ENCODE peak calls at places on chromosomes 12 and 14, in seven cellular contexts. V is GDM1, L is NCI-H526 treated with DMSO at 0.1 percent for 48 hours, G is amygdala, E is AML-193, R is T-helper 1 cell, O is A549. D is an unnamed sample.

GRCh38 chr14:95098984-95099599 is 58.2 kb downstream of the DICER1 start:
- DNase-seq in R (peak; percentile 17), O (peak; percentile 82), L (peak; percentile 39), G (peak; percentile 42), E (peak; percentile 21), V (no peak), D (peak; percentile 23)

GRCh38 chr14:59463773-59464650 is 1.2 kb downstream of the GPR135 start:
- DNase-seq in O (no peak), L (peak; percentile 31), V (no peak), R (peak; percentile 33), E (no peak), G (no peak), D (peak; percentile 36)

GRCh38 chr14:31949709-31950108 is 127.4 kb upstream of the ARHGAP5 start:
- DNase-seq in R (no peak), V (no peak), E (no peak), L (no peak), O (peak; percentile 79), G (no peak), D (no peak)

GRCh38 chr14:64544607-64545312 is 4.2 kb downstream of the HSPA2 start:
- DNase-seq in E (no peak), V (no peak), G (no peak), O (no peak), R (no peak), L (no peak), D (no peak)

GRCh38 chr12:43381879-43382278 is 170.1 kb downstream of the ADAMTS20 start:
- DNase-seq in R (no peak), E (no peak), O (no peak), V (no peak), L (no peak), G (no peak), D (no peak)

GRCh38 chr12:123889000-123889399 is 83.6 kb downstream of the CCDC92 start:
- DNase-seq in V (no peak), E (no peak), G (no peak), L (no peak), O (no peak), R (no peak), D (no peak)

GRCh38 chr12:108526482-108527234 is 11.6 kb downstream of the FICD start:
- DNase-seq in G (no peak), E (no peak), V (no peak), O (no peak), R (no peak), L (no peak), D (no peak)

GRCh38 chr12:12502813-12503146 is 59.9 kb downstream of the DUSP16 start:
- DNase-seq in V (no peak), L (no peak), O (no peak), G (no peak), R (no peak), E (no peak), D (no peak)

GRCh38 chr12:6452908-6453630 is 1.2 kb downstream of the TAPBPL start:
- DNase-seq in O (no peak), R (peak; percentile 44), L (no peak), E (no peak), G (no peak), V (no peak), D (no peak)

GRCh38 chr14:100736269-100737180 is 9.8 kb downstream of the DLK1 start:
- DNase-seq in E (no peak), O (no peak), R (no peak), V (no peak), G (no peak), L (no peak), D (no peak)

GRCh38 chr14:69694730-69695663 is 71.9 kb upstream of the SRSF5 start:
- DNase-seq in V (no peak), L (no peak), O (no peak), R (no peak), E (no peak), G (no peak), D (no peak)

GRCh38 chr12:123038966-123039365 is 58.5 kb downstream of the ARL6IP4 start:
- DNase-seq in E (no peak), O (no peak), L (no peak), R (no peak), G (no peak), V (no peak), D (no peak)

GRCh38 chr14:52315355-52315718 is 1.2 kb downstream of the PTGER2 start:
- DNase-seq in O (no peak), V (no peak), E (peak; percentile 51), G (no peak), R (peak; percentile 26), L (no peak), D (no peak)

GRCh38 chr12:107375231-107375630 is 281.9 kb upstream of the CRY1 start:
- DNase-seq in E (no peak), R (no peak), G (no peak), L (no peak), O (no peak), V (no peak), D (no peak)

GRCh38 chr12:64480148-64480547 is 28.2 kb downstream of the TBK1 start:
- DNase-seq in V (no peak), L (no peak), G (no peak), R (no peak), O (no peak), E (no peak), D (no peak)

GRCh38 chr12:470133-470532 is 10.4 kb downstream of the B4GALNT3 start:
- DNase-seq in G (no peak), R (no peak), V (no peak), O (no peak), L (no peak), E (no peak), D (no peak)

GRCh38 chr14:22900088-22900799 is 17.2 kb downstream of the REM2 start:
- DNase-seq in G (no peak), L (no peak), R (peak; percentile 76), O (peak; percentile 81), V (peak; percentile 12), E (peak; percentile 73), D (peak; percentile 19)

GRCh38 chr14:94823556-94824341 is 53.8 kb upstream of the GSC start:
- DNase-seq in V (no peak), E (no peak), O (peak; percentile 80), R (no peak), G (no peak), L (no peak), D (no peak)

GRCh38 chr14:100246809-100247428 is 8.0 kb downstream of the YY1 start:
- DNase-seq in E (peak; percentile 28), V (no peak), G (no peak), O (peak; percentile 73), L (peak; percentile 59), R (peak; percentile 17), D (peak; percentile 43)

GRCh38 chr12:46134205-46134811 is 134.5 kb downstream of the SLC38A1 start:
- DNase-seq in E (no peak), L (no peak), O (no peak), V (no peak), R (no peak), G (no peak), D (no peak)

GRCh38 chr12:127820846-127821245 is 446.1 kb upstream of the TMEM132C start:
- DNase-seq in G (no peak), V (no peak), E (no peak), O (no peak), L (no peak), R (no peak), D (no peak)

GRCh38 chr14:76779221-76780057 is 18.2 kb downstream of the VASH1 start:
- DNase-seq in O (no peak), L (no peak), V (no peak), R (no peak), E (no peak), G (no peak), D (no peak)

GRCh38 chr12:127928615-127929014 is 338.4 kb upstream of the TMEM132C start:
- DNase-seq in L (no peak), R (no peak), V (peak; percentile 22), O (no peak), E (no peak), G (no peak), D (no peak)

GRCh38 chr12:4107436-4107878 is 166.1 kb upstream of the CCND2 start:
- DNase-seq in E (peak; percentile 80), L (no peak), G (no peak), V (peak; percentile 80), O (peak; percentile 51), R (peak; percentile 91), D (no peak)

GRCh38 chr14:96455588-96455987 is 46.6 kb upstream of the PAPOLA start:
- DNase-seq in V (no peak), E (no peak), L (no peak), R (no peak), O (no peak), G (no peak), D (no peak)

GRCh38 chr12:6215932-6216494 is 15.8 kb downstream of the CD9 start:
- DNase-seq in E (no peak), V (no peak), O (peak; percentile 96), L (no peak), R (no peak), G (peak; percentile 73), D (no peak)

GRCh38 chr12:74719447-74719846 is 181.8 kb downstream of the ATXN7L3B start:
- DNase-seq in O (no peak), E (no peak), G (no peak), L (no peak), R (no peak), V (no peak), D (no peak)

GRCh38 chr12:66288121-66288520 is 14.2 kb upstream of the HELB start:
- DNase-seq in V (no peak), G (no peak), O (no peak), E (no peak), L (no peak), R (peak; percentile 91), D (no peak)

GRCh38 chr12:3293446-3294161 is 197.4 kb upstream of the PRMT8 start:
- DNase-seq in E (no peak), R (no peak), G (no peak), L (no peak), V (no peak), O (peak; percentile 47), D (no peak)

GRCh38 chr12:124422570-124423523 is 128.0 kb downstream of the RFLNA start:
- DNase-seq in G (peak; percentile 76), V (no peak), L (no peak), E (no peak), O (peak; percentile 98), R (no peak), D (peak; percentile 67)

GRCh38 chr14:87252103-87252502 is 740.9 kb downstream of the GALC start:
- DNase-seq in G (no peak), E (no peak), V (no peak), L (no peak), R (no peak), O (no peak), D (no peak)

GRCh38 chr14:34930591-34931069 is 52.2 kb upstream of the SRP54 start:
- DNase-seq in R (peak; percentile 79), G (no peak), E (no peak), V (no peak), L (no peak), O (no peak), D (no peak)

GRCh38 chr12:68350753-68351152 is 18.6 kb upstream of the MDM1 start:
- DNase-seq in G (no peak), O (no peak), E (no peak), V (no peak), R (no peak), L (no peak), D (no peak)

GRCh38 chr12:131894981-131895639 is 688 bp downstream of the ULK1 start:
- DNase-seq in O (peak; percentile 49), R (no peak), G (no peak), L (no peak), E (no peak), V (no peak), D (no peak)

GRCh38 chr12:19222566-19222965 is 93.0 kb downstream of the PLEKHA5 start:
- DNase-seq in O (no peak), R (no peak), E (no peak), G (no peak), L (no peak), V (no peak), D (no peak)

GRCh38 chr14:60508707-60509437 is at the start of gene SIX6:
- DNase-seq in G (no peak), V (no peak), E (no peak), L (peak; percentile 7), R (no peak), O (no peak), D (peak; percentile 55)

GRCh38 chr12:80196419-80196818 is 97.1 kb downstream of the OTOGL start:
- DNase-seq in L (no peak), R (no peak), V (no peak), E (no peak), O (no peak), G (no peak), D (no peak)

GRCh38 chr14:28143340-28143739 is 623.2 kb upstream of the FOXG1 start:
- DNase-seq in L (no peak), V (no peak), G (no peak), O (no peak), R (no peak), E (no peak), D (no peak)